ENCODE peak calls at places on chromosomes 5 and 9, in five cellular contexts. Z is EH, E is tibial artery, X is foreskin fibroblast, U is lung microvascular endothelial cell. F is an unnamed sample.

GRCh38 chr5:56301041-56301440 is 67.9 kb upstream of the ANKRD55 start:
- DNase-seq in E (no peak), X (no peak), Z (peak), U (no peak), F (no peak)

GRCh38 chr5:115236599-115236998 is 26.1 kb downstream of the PGGT1B start:
- DNase-seq in Z (no peak), U (no peak), X (no peak), E (no peak), F (no peak)

GRCh38 chr9:36839131-36839885 is 194.8 kb downstream of the PAX5 start:
- DNase-seq in U (no peak), E (no peak), X (no peak), Z (no peak), F (no peak)

GRCh38 chr5:57805732-57806131 is 323.1 kb upstream of the ACTBL2 start:
- DNase-seq in E (no peak), X (peak), Z (peak), U (no peak), F (no peak)

GRCh38 chr5:169408735-169409134 is 107.8 kb upstream of the SLIT3 start:
- DNase-seq in X (no peak), E (no peak), Z (peak), U (no peak), F (no peak)

GRCh38 chr5:96075579-96076289 is 114.1 kb upstream of the ELL2 start:
- DNase-seq in Z (no peak), X (no peak), E (no peak), U (no peak), F (no peak)

GRCh38 chr9:91131433-91131839 is 230.3 kb downstream of the AUH start:
- DNase-seq in U (peak), X (peak), Z (peak), E (no peak), F (peak)

GRCh38 chr5:104283158-104283557 is 720.6 kb upstream of the NUDT12 start:
- DNase-seq in E (no peak), X (no peak), U (no peak), Z (no peak), F (no peak)

GRCh38 chr5:53427965-53428364 is 52.5 kb upstream of the FST start:
- DNase-seq in E (no peak), U (no peak), X (no peak), Z (no peak), F (no peak)

F was measured in activated CD4-positive, alpha-beta memory T cell treated with anti-CD3 and anti-CD28 coated beads for 36 hours.